ENCODE peak calls at places on chromosomes 1 and 21, in four cellular contexts. F is Peyer's patch, J is heart left ventricle, H is adrenal gland. G is an unnamed sample.

GRCh38 chr1:175072131-175072941 is 4.7 kb downstream of the TNN start:
- DNase-seq in F (no peak), H (no peak), J (peak; percentile 52), G (no peak)

GRCh38 chr1:22506130-22506692 is 54.6 kb downstream of the ZBTB40 start:
- DNase-seq in H (no peak), F (no peak), J (no peak), G (no peak)

GRCh38 chr21:45056505-45056904 is 17.9 kb upstream of the ADARB1 start:
- DNase-seq in H (no peak), J (no peak), F (no peak), G (no peak)

GRCh38 chr1:36888811-36889477 is 145.4 kb downstream of the GRIK3 start:
- DNase-seq in F (no peak), J (no peak), H (no peak), G (no peak)

GRCh38 chr1:184386271-184387068 is at the start of gene C1orf21:
- DNase-seq in F (peak; percentile 92), J (peak; percentile 93), H (peak; percentile 88), G (peak; percentile 90)

GRCh38 chr1:44423706-44424546 is 18.9 kb downstream of the RNF220 start:
- DNase-seq in F (no peak), J (peak; percentile 63), H (peak; percentile 53), G (peak; percentile 91)

GRCh38 chr1:173241528-173242347 is 34.6 kb upstream of the TNFSF4 start:
- DNase-seq in H (no peak), F (no peak), J (no peak), G (no peak)

GRCh38 chr1:5562331-5562730 is 429.9 kb downstream of the NPHP4 start:
- DNase-seq in H (no peak), J (no peak), F (no peak), G (no peak)

GRCh38 chr1:113930499-113931161 is 1.5 kb downstream of the HIPK1 start:
- DNase-seq in H (no peak), F (peak; percentile 68), J (no peak), G (peak; percentile 11)

GRCh38 chr1:60573121-60573520 is 499.6 kb upstream of the C1orf87 start:
- DNase-seq in H (no peak), J (no peak), F (no peak), G (no peak)

GRCh38 chr1:166471359-166471758 is 304.6 kb upstream of the FAM78B start:
- DNase-seq in J (no peak), F (no peak), H (no peak), G (no peak)

GRCh38 chr1:26021647-26022403 is at the start of gene EXTL1:
- DNase-seq in H (peak; percentile 54), J (peak; percentile 79), F (no peak), G (no peak)

GRCh38 chr1:1511533-1512285 is at the start of gene ATAD3A:
- DNase-seq in F (peak; percentile 99), H (peak; percentile 99), J (peak; percentile 99), G (peak; percentile 99)

GRCh38 chr1:52413410-52414104 is 9.2 kb downstream of the PRPF38A start:
- DNase-seq in F (peak; percentile 75), J (no peak), H (no peak), G (no peak)

GRCh38 chr21:32331444-32332305 is 33.0 kb downstream of the MRAP start:
- DNase-seq in J (no peak), F (no peak), H (no peak), G (no peak)

GRCh38 chr1:187516874-187517273 is 688.1 kb downstream of the PLA2G4A start:
- DNase-seq in H (no peak), J (no peak), F (no peak), G (no peak)

GRCh38 chr1:212914789-212915188 is 35.6 kb upstream of the VASH2 start:
- DNase-seq in H (no peak), J (no peak), F (no peak), G (no peak)

GRCh38 chr1:1306661-1307260 is 969 bp downstream of the ACAP3 start:
- DNase-seq in F (no peak), H (no peak), J (no peak), G (no peak)

GRCh38 chr1:176241385-176242015 is 34.4 kb upstream of the COP1 start:
- DNase-seq in F (no peak), H (no peak), J (no peak), G (no peak)

GRCh38 chr1:173878251-173878650 is 10.1 kb downstream of the ZBTB37 start:
- DNase-seq in H (no peak), J (no peak), F (no peak), G (no peak)

GRCh38 chr1:97980530-97980929 is 59.7 kb upstream of the DPYD start:
- DNase-seq in H (no peak), J (no peak), F (no peak), G (no peak)

GRCh38 chr1:12772520-12772919 is 1.0 kb upstream of the PRAMEF12 start:
- DNase-seq in F (no peak), H (no peak), J (no peak), G (no peak)

GRCh38 chr21:34668803-34669148 is at the start of gene CLIC6:
- DNase-seq in H (no peak), J (no peak), F (peak; percentile 66), G (peak; percentile 67)

GRCh38 chr21:31537872-31538576 is 121.5 kb upstream of the SOD1 start:
- DNase-seq in H (no peak), J (no peak), F (no peak), G (no peak)

GRCh38 chr1:25834894-25835293 is 15.1 kb downstream of the MTFR1L start:
- DNase-seq in H (peak; percentile 83), J (no peak), F (no peak), G (no peak)

GRCh38 chr1:42170779-42171621 is 6.5 kb upstream of the GUCA2A start:
- DNase-seq in H (peak; percentile 44), J (no peak), F (no peak), G (peak; percentile 84)

GRCh38 chr1:199742547-199742946 is 285.0 kb upstream of the NR5A2 start:
- DNase-seq in J (no peak), F (no peak), H (peak; percentile 23), G (no peak)

GRCh38 chr1:24830680-24831272 is 85.5 kb downstream of the CLIC4 start:
- DNase-seq in J (no peak), H (no peak), F (no peak), G (no peak)

GRCh38 chr21:45592208-45592619 is 50.0 kb upstream of the SLC19A1 start:
- DNase-seq in H (no peak), F (peak; percentile 56), J (no peak), G (no peak)

DNA sequence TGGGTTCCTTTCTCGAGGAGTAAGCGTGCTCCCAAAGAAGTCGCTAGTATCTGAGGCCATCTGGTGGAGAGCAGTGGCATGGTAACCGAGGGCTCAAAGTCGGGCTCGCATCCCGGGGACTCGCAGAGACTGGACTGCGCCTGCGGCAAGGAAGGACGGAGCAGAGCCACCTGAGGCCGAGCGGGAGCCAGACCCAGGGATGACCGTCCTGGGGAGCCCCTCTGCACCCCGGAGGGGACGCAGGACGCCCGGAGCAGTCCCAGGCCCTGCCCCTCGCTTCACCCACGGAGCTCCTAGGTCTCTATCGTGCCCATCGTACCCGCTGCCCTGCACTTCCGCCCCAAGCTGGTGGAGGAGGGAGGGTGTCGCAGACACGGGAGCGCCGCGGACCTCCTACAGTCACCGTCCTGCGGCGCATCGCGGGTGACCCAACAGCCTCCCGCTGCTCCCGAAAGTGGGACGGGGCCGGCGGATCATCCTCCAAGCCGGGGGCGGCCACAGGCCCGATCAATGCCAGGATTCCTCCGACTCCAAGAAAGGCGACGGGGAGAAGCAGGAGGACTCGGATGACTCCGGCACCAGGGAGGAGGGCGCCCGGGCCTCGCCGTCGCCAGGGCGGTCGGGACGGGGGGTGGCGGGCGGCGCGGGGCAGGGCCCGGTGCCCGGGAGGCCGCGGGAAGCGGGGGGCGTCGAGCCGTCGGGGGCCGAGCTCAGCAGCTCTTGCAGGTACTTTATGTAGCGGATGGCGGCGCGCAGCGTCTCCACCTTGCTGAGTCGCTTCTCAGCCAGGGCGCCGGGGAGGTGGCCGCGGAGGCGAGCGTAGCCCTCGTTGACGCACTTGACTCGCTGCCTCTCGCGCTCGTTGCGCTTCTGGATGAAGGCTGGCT is 2.3 kb upstream of the CACNA1S start:
- DNase-seq in H (peak; percentile 94), J (peak; percentile 78), F (peak; percentile 93), G (peak; percentile 93)
- TF ChIP-seq POLR2A in H (peak; percentile 43), J (no peak), F (peak; percentile 48), G (peak; percentile 55)

GRCh38 chr1:234598974-234599616 is 10.9 kb downstream of the IRF2BP2 start:
- DNase-seq in F (peak; percentile 62), H (peak; percentile 67), J (no peak), G (peak; percentile 80)

GRCh38 chr1:234599617-234600417 is 10.2 kb downstream of the IRF2BP2 start:
- DNase-seq in H (peak; percentile 85), F (peak; percentile 93), J (peak; percentile 91), G (peak; percentile 88)

GRCh38 chr1:234601217-234602017 is 8.6 kb downstream of the IRF2BP2 start:
- DNase-seq in F (no peak), J (no peak), H (no peak), G (no peak)

GRCh38 chr1:234602334-234603220 is 7.4 kb downstream of the IRF2BP2 start:
- DNase-seq in J (peak; percentile 43), H (peak; percentile 68), F (peak; percentile 69), G (peak; percentile 21)

DNA sequence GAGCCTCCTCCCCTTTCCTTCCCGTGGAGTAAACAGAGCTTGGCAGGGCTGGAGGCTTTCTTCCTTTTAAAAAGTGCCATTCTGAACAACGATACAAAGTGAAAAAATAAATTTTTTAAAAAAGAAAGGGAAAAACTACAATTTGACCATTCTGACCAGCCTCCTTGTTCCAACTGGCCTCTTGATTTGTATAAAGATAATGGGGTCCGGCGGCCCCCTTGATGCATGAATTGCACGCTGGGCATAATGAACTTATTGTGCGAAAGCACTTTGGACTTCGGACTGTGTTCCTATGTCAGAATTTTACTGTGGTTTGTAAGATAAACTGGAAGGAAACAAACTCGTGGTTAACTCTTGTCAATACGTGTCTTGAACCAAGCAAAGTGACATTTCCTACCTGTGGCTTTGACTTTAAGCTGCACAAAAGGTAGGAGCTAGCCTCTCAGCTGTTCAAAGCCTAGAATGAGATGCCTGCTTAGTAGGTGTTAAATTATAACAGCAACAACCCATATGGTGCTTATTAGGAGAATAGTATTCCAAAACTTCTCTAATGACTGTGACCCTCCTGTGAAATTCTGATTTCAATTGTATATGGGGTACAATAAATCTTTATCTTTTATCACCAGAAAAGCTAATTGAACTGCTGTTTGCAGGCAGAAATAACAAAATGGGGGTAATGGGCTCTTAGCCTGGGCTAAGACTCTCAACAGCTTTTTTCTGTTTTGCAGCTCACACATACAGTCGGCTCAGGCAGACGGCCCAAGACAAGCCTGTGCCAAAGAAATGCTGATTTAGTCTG is 9.4 kb downstream of the IRF2BP2 start:
- DNase-seq in H (no peak), F (peak; percentile 77), J (peak; percentile 52), G (peak; percentile 67)
- TF ChIP-seq POLR2A in H (no peak), F (peak; percentile 17), J (no peak), G (no peak)

DNA sequence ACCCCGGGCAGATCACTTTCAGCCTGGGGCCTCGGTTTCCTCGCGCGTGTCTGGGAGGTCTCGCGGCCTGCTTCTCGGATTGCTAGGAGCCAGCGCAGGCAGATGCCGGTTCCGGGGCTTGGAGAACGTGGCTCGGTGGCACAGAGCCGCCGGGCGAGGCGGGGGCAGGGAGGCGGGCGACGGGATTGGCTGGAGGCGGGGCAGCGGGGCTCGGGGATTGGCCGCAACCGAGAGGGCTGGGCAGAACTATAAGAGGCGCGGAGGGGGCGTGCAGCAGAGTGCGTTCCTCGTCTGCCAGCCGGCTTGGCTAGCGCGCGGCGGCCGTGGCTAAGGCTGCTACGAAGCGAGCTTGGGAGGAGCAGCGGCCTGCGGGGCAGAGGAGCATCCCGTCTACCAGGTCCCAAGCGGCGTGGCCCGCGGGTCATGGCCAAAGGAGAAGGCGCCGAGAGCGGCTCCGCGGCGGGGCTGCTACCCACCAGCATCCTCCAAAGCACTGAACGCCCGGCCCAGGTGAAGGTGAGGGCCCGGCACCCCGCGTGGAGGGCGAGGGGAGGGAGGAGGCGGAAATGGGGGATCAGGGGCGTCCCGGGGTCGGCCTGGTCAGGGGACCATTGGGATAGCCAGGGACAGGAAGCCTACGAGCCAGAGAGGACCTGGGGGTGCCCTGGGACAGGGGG is at the start of gene MFSD2A:
- DNase-seq in J (peak; percentile 92), F (peak; percentile 96), H (peak; percentile 93), G (peak; percentile 96)
- TF ChIP-seq POLR2A in J (peak; percentile 29), F (peak; percentile 97), H (peak; percentile 46), G (no peak)

GRCh38 chr1:234559917-234560676 is 49.9 kb downstream of the IRF2BP2 start:
- DNase-seq in H (no peak), F (no peak), J (no peak), G (no peak)
- TF ChIP-seq POLR2A in H (no peak), F (no peak), J (no peak), G (no peak)

G was measured in thyroid gland.